ENCODE peak calls at places on chromosomes 6 and 20, in four cellular contexts. One of them, this sample, is unnamed.

GRCh38 chr6:35419431-35419830 is 32.7 kb upstream of the FANCE start:
- DNase-seq in HepG2: peak; percentile 50
- DNase-seq in H1: no peak
- DNase-seq in GM12878: no peak
- DNase-seq in this sample: peak; percentile 13

GRCh38 chr20:6673071-6673470 is 94.4 kb upstream of the BMP2 start:
- DNase-seq in HepG2: no peak
- DNase-seq in H1: no peak
- DNase-seq in GM12878: no peak
- DNase-seq in this sample: no peak

GRCh38 chr20:57773059-57773815 is 63.4 kb upstream of the PMEPA1 start:
- DNase-seq in HepG2: no peak
- DNase-seq in H1: no peak
- DNase-seq in GM12878: no peak
- DNase-seq in this sample: no peak

GRCh38 chr6:161353208-161353613 is 79.3 kb upstream of the AGPAT4 start:
- DNase-seq in HepG2: peak; percentile 46
- DNase-seq in H1: peak; percentile 66
- DNase-seq in GM12878: no peak
- DNase-seq in this sample: peak; percentile 46

GRCh38 chr6:33761922-33762629 is 15.4 kb upstream of the IP6K3 start:
- DNase-seq in HepG2: peak; percentile 87
- DNase-seq in H1: no peak
- DNase-seq in GM12878: no peak
- DNase-seq in this sample: no peak

GRCh38 chr6:164763788-164764187 is 545.6 kb downstream of the C6orf118 start:
- DNase-seq in HepG2: no peak
- DNase-seq in H1: no peak
- DNase-seq in GM12878: no peak
- DNase-seq in this sample: no peak

GRCh38 chr6:140360651-140361050 is 986.2 kb upstream of the CITED2 start:
- DNase-seq in HepG2: no peak
- DNase-seq in H1: no peak
- DNase-seq in GM12878: no peak
- DNase-seq in this sample: no peak

GRCh38 chr6:5497896-5498578 is 236.7 kb downstream of the FARS2 start:
- DNase-seq in HepG2: no peak
- DNase-seq in H1: no peak
- DNase-seq in GM12878: no peak
- DNase-seq in this sample: no peak

GRCh38 chr20:61907081-61907891 is 158.4 kb downstream of the TAF4 start:
- DNase-seq in HepG2: no peak
- DNase-seq in H1: no peak
- DNase-seq in GM12878: no peak
- DNase-seq in this sample: no peak

GRCh38 chr6:138956244-138956924 is 31.7 kb downstream of the REPS1 start:
- DNase-seq in HepG2: peak; percentile 8
- DNase-seq in H1: no peak
- DNase-seq in GM12878: no peak
- DNase-seq in this sample: no peak

GRCh38 chr6:119739776-119740175 is 390.2 kb upstream of the MAN1A1 start:
- DNase-seq in HepG2: no peak
- DNase-seq in H1: no peak
- DNase-seq in GM12878: no peak
- DNase-seq in this sample: no peak

DNA sequence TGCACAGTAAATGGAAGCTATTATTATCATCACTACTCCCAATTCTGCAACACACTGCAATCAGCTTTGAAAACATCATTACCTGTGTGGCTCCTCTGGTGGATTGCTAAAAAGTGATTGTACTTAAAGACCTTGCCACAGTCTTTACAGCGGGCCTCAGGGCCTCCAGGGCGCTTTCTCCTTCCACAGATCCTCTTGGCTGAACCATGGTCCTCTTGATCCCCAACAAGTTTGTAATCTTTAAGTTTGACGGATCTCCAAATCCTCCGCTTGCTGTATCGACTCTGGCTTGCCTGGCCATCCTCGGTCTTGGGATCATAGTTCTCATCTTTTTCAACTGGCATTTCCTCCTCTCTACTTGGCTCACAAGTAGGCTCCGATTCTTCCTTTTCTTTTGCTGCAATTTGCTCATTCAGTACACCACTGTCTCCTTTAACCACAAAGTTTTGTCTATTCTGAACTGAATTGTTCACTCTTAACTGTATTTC is 2.0 kb downstream of the ZBTB24 start:
- DNase-seq in HepG2: no peak
- DNase-seq in H1: no peak
- DNase-seq in GM12878: no peak
- DNase-seq in this sample: no peak
- H3K4me1 ChIP-seq in HepG2: peaks cover 68% of the 10 kb centered on the region
- H3K4me1 ChIP-seq in H1: peaks cover 5% of the 10 kb centered on the region
- H3K4me1 ChIP-seq in GM12878: no peaks in the 10 kb centered on the region
- H3K4me1 ChIP-seq in this sample: peaks cover 3% of the 10 kb centered on the region

DNA sequence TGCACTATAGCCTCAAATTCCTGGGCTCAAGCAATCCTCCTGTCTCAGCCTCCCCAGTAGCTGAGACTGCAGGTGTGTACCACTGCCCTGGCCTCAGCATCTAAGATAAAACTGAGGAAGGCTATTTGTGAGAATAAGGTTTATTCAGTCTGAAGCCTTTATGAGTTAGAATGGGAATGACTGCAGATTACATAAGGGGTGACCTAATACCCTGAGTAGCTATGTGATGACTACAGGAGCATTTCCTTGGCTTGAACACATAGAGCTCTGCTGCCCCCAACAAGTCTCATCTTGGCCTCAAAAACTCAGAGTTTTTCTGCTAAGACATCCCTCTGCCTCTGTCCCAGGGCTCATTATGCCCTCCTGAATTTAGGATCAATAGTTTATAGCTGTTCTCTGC is 7.6 kb downstream of the GSS start:
- DNase-seq in HepG2: no peak
- DNase-seq in H1: no peak
- DNase-seq in GM12878: no peak
- DNase-seq in this sample: no peak
- TF ChIP-seq SUZ12 in HepG2: no peak
- TF ChIP-seq SUZ12 in H1: no peak
- TF ChIP-seq SUZ12 in GM12878: no peak
- TF ChIP-seq SUZ12 in this sample: no peak

GRCh38 chr20:44187054-44187762 is at the start of gene JPH2:
- DNase-seq in HepG2: no peak
- DNase-seq in H1: no peak
- DNase-seq in GM12878: no peak
- DNase-seq in this sample: peak; percentile 67

GRCh38 chr20:44186201-44186600 is 787 bp downstream of the JPH2 start:
- DNase-seq in HepG2: no peak
- DNase-seq in H1: no peak
- DNase-seq in GM12878: no peak
- DNase-seq in this sample: no peak

GRCh38 chr20:44186674-44187053 is 324 bp downstream of the JPH2 start:
- DNase-seq in HepG2: no peak
- DNase-seq in H1: no peak
- DNase-seq in GM12878: no peak
- DNase-seq in this sample: no peak

GRCh38 chr20:44183282-44183681 is 3.7 kb downstream of the JPH2 start:
- DNase-seq in HepG2: no peak
- DNase-seq in H1: no peak
- DNase-seq in GM12878: no peak
- DNase-seq in this sample: no peak

DNA sequence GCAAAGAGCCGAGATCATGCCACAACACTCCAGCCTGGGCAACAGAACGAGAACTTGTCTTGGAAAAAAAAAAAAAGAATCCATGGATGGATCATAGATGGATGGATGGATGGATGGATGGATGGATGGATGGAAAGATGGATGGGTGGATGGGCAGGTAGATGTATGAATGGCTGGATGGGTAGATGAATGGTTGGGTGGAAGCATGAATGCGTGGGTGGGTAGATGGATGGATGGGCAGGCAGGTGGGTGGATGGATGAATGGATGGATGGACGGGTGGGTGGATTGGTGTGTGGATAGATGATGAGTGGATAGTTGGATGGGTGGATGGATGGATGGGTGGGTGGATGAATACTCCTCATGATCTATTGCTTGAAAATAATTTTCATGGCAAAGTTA is 1.4 kb downstream of the JPH2 start:
- DNase-seq in HepG2: no peak
- DNase-seq in H1: no peak
- DNase-seq in GM12878: no peak
- DNase-seq in this sample: no peak
- H3K4me3 ChIP-seq in HepG2: no peak overlapping the region
- H3K4me3 ChIP-seq in H1: no peak overlapping the region
- H3K4me3 ChIP-seq in GM12878: no peak overlapping the region
- H3K4me3 ChIP-seq in this sample: no peak overlapping the region

DNA sequence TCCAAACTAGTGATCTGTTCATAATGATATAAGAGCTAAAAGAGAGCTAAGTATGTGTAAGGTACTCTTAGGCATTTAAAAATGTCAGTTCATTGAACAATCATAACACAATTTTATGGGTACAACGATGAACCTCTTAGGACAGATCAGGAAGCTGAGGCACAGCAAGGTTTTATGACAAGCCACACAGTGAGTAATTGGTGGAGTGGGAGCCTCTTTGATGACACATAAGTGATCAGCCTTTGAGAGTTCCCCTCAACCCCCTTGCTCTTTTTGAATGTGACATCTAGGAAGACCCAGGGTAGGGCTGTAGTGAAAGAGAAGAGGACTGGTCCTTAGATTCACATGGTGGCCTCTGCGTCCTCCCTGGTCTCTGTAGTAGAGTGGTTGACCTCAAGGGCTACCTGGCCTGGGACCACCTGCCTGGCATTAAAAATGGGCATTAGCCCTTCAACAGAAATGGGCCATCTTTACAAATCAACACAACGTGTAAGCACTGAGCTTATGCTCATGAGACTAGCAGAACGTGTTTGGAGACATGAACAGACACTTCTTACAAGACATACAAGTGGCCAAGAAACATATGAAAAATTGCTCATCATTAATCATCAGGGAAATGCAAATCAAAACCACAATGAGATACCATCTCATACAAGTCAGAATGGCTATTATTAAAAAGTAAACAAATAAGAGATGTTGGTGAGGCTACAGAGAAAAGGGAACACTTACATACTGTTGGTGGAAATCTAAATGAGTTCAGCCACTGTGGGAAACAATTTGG is 328.1 kb upstream of the SOX4 start:
- DNase-seq in HepG2: no peak
- DNase-seq in H1: no peak
- DNase-seq in GM12878: no peak
- DNase-seq in this sample: no peak
- H3K4me1 ChIP-seq in HepG2: peaks cover 14% of the 10 kb centered on the region
- H3K4me1 ChIP-seq in H1: no peaks in the 10 kb centered on the region
- H3K4me1 ChIP-seq in GM12878: peaks cover 17% of the 10 kb centered on the region
- H3K4me1 ChIP-seq in this sample: no peaks in the 10 kb centered on the region

GRCh38 chr20:45545351-45545750 is 1.9 kb downstream of the EPPIN start:
- DNase-seq in HepG2: no peak
- DNase-seq in H1: no peak
- DNase-seq in GM12878: no peak
- DNase-seq in this sample: no peak

GRCh38 chr20:45550765-45551164 is 3.6 kb upstream of the EPPIN start:
- DNase-seq in HepG2: no peak
- DNase-seq in H1: no peak
- DNase-seq in GM12878: no peak
- DNase-seq in this sample: no peak

GRCh38 chr20:45547206-45547770 is at the start of gene EPPIN:
- DNase-seq in HepG2: no peak
- DNase-seq in H1: no peak
- DNase-seq in GM12878: no peak
- DNase-seq in this sample: no peak

GRCh38 chr20:45548410-45548809 is 1.2 kb upstream of the EPPIN start:
- DNase-seq in HepG2: no peak
- DNase-seq in H1: no peak
- DNase-seq in GM12878: no peak
- DNase-seq in this sample: no peak

DNA sequence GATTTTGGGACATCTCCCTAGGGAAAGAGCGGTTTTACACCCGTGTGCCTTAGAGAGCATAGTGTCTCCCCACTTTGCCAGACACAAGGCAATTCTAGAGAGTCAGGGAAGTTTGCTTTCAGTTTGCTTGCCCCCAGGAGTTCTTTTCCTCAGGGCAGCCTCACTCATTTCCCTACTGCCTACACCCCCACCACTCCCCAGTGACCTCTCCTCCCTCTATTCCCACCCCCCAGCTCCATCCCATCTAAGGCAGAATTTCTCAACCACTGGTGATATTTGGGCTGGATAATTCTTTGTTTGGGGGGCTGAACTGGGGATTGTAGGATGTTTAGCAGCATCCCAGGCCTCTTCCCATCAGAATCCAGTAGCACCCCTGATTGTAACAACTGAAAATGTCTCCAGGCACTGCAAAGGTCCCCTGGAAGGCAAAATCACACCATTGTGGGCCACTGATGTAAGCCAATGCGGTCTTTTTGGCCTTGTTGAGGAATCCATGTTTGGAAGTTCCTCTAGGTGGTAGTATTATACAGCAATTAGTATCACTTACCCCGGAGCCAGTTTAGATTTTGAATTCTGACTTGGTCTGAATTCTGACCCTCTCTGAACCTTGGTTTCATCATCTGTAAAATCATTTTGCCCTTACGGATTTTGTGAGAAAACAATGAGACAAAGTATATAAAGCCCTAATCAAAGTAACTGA is 1.3 kb downstream of the EPPIN start:
- DNase-seq in HepG2: peak; percentile 48
- DNase-seq in H1: no peak
- DNase-seq in GM12878: no peak
- DNase-seq in this sample: peak; percentile 42
- TF ChIP-seq SUZ12 in HepG2: no peak
- TF ChIP-seq SUZ12 in H1: no peak
- TF ChIP-seq SUZ12 in GM12878: no peak
- TF ChIP-seq SUZ12 in this sample: no peak

GRCh38 chr6:142013875-142014495 is 118.7 kb upstream of the GJE1 start:
- DNase-seq in HepG2: no peak
- DNase-seq in H1: no peak
- DNase-seq in GM12878: no peak
- DNase-seq in this sample: no peak
- H3K4me3 ChIP-seq in HepG2: no peak overlapping the region
- H3K4me3 ChIP-seq in H1: no peak overlapping the region
- H3K4me3 ChIP-seq in GM12878: no peak overlapping the region
- H3K4me3 ChIP-seq in this sample: no peak overlapping the region

This sample was measured in NT2/D1.